ENCODE peak calls at places on chromosomes 11 and 22, in ten cellular contexts. K is CD8-positive, alpha-beta T cell; V is H9; S is aorta; G is GM23248; Z is pancreas; F is CD8-positive, alpha-beta memory T cell; I is PC-3; U is K562; E is A549. Y is an unnamed sample. For H3K4me1, the result is how much of the 10 kb centered on the place peaks cover.

GRCh38 chr11:75325713-75326438 is 25.6 kb downstream of the ARRB1 start:
- DNase-seq in K (peak), V (no peak), S (peak), G (peak), Z (no peak), F (no peak), I (peak), U (peak), E (peak), Y (peak)

GRCh38 chr11:130940706-130941105 is 24.4 kb upstream of the SNX19 start:
- DNase-seq in K (no peak), V (no peak), S (no peak), G (peak), Z (no peak), F (no peak), I (no peak), U (no peak), E (no peak), Y (no peak)

GRCh38 chr22:36497910-36498669 is 8.8 kb downstream of the FOXRED2 start:
- DNase-seq in K (no peak), V (no peak), S (no peak), G (no peak), Z (no peak), F (no peak), I (no peak), U (no peak), E (no peak), Y (no peak)

GRCh38 chr11:117316197-117316961 is at the start of gene BACE1:
- DNase-seq in K (no peak), V (peak), S (peak), G (peak), Z (peak), F (no peak), I (peak), U (no peak), E (peak), Y (peak)

GRCh38 chr22:19103881-19104821 is 18.1 kb downstream of the DGCR2 start:
- DNase-seq in K (no peak), V (no peak), S (no peak), G (peak), Z (peak), F (no peak), I (no peak), U (peak), E (no peak), Y (no peak)

GRCh38 chr11:38330578-38330977 is 1732.5 kb upstream of the RAG2 start:
- DNase-seq in K (no peak), V (no peak), S (no peak), G (no peak), Z (no peak), F (no peak), I (no peak), U (no peak), E (no peak), Y (no peak)

GRCh38 chr22:38850941-38851849 is 7.4 kb upstream of the NPTXR start:
- DNase-seq in K (no peak), V (no peak), S (peak), G (peak), Z (no peak), F (peak), I (peak), U (peak), E (peak), Y (no peak)

GRCh38 chr11:122486793-122487495 is 168.6 kb upstream of the UBASH3B start:
- DNase-seq in K (no peak), V (peak), S (no peak), G (peak), Z (no peak), F (no peak), I (peak), U (no peak), E (peak), Y (no peak)

GRCh38 chr11:125957623-125958330 is 11.9 kb downstream of the VSIG10L2 start:
- DNase-seq in K (no peak), V (no peak), S (no peak), G (no peak), Z (no peak), F (no peak), I (no peak), U (no peak), E (no peak), Y (no peak)

GRCh38 chr11:103798029-103798428 is 238.4 kb upstream of the DDI1 start:
- DNase-seq in K (no peak), V (no peak), S (no peak), G (peak), Z (no peak), F (no peak), I (no peak), U (no peak), E (no peak), Y (no peak)

GRCh38 chr22:40512426-40513136 is 123.9 kb downstream of the MRTFA start:
- DNase-seq in K (no peak), V (no peak), S (no peak), G (peak), Z (no peak), F (no peak), I (peak), U (no peak), E (peak), Y (no peak)

GRCh38 chr11:63681208-63682044 is at the start of gene RTN3:
- DNase-seq in K (peak), V (peak), S (peak), G (peak), Z (peak), F (peak), I (peak), U (peak), E (peak), Y (peak)

GRCh38 chr11:134019500-134019899 is 49.4 kb upstream of the JAM3 start:
- DNase-seq in K (no peak), V (no peak), S (no peak), G (no peak), Z (no peak), F (no peak), I (no peak), U (no peak), E (no peak), Y (no peak)

GRCh38 chr11:10654211-10655150 is 39.1 kb downstream of the IRAG1 start:
- DNase-seq in K (peak), V (no peak), S (no peak), G (peak), Z (no peak), F (no peak), I (peak), U (peak), E (peak), Y (no peak)
- H3K27ac ChIP-seq in K (no peak), V (no peak), S (peak), G (no peak), Z (no peak), F (no peak), I (no peak), U (peak), E (peak), Y (peak)

DNA sequence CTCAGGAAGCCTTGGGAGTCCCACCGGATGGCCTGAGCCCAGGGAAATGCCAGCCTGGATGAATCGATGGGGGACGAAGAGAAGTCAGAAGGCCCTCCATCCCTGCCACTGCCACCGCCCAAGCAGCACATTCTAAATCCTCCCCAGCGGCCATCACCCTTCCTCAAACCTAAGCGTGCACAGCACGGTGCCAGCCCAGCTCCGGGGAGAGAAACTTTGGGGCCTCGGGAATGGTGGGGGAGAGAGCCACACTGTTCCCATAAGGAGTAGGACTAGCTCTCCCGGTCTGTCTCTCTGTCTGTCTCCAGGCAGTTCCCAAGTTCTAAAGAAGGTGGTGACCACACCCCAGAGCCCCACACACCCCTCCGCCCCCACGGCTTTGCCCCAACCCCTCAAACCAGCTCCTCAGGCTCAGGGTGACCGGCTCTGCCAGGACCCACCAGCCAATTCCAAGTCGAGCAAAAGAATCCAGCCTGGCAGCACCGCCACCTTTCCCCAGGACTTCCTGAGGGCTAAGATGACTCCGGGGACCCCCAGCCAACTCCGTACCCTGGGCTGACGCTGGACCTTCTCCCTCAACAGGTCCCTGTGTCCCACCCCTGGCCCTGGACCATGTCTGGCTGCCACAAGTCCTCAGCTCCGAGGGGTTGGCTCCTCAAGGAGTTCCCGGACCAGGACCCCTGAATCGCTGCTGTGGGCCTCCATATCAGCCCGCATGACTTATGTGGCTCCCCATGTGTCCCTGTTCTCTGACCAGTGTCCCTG is 2.7 kb downstream of the AHNAK start:
- DNase-seq in K (no peak), V (no peak), S (peak), G (peak), Z (peak), F (no peak), I (peak), U (no peak), E (no peak), Y (no peak)
- H3K4me1 ChIP-seq in K (half or more), V (under half), S (under half), G (under half), Z (under half), F (half or more), I (half or more), U (half or more), E (half or more), Y (half or more)

GRCh38 chr22:23097412-23098229 is 27.3 kb downstream of the GNAZ start:
- DNase-seq in K (no peak), V (no peak), S (no peak), G (no peak), Z (no peak), F (no peak), I (no peak), U (no peak), E (no peak), Y (no peak)

GRCh38 chr22:23100124-23100801 is 29.9 kb downstream of the GNAZ start:
- DNase-seq in K (no peak), V (no peak), S (no peak), G (no peak), Z (no peak), F (no peak), I (no peak), U (peak), E (no peak), Y (no peak)

GRCh38 chr22:23098718-23099524 is 28.6 kb downstream of the GNAZ start:
- DNase-seq in K (no peak), V (no peak), S (no peak), G (no peak), Z (no peak), F (no peak), I (no peak), U (no peak), E (no peak), Y (no peak)

GRCh38 chr22:23098230-23098705 is 27.9 kb downstream of the GNAZ start:
- DNase-seq in K (no peak), V (no peak), S (no peak), G (no peak), Z (no peak), F (no peak), I (no peak), U (no peak), E (no peak), Y (no peak)

DNA sequence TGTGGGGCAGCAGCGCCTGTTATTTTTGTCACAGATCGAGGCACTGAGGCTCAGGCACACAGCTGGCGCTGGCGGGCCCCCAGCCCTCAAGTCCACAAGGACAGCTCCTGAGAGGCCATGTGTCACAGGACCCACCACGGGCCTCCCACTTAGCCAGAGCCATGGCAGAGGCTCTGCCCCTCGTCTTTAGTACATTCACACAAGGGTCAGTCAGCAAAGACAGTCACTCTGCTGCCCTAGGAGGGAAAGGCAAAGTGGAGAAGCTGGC is 29.1 kb downstream of the GNAZ start:
- DNase-seq in K (no peak), V (no peak), S (no peak), G (no peak), Z (no peak), F (no peak), I (no peak), U (no peak), E (no peak), Y (no peak)
- H3K27ac ChIP-seq in K (no peak), V (no peak), S (no peak), G (no peak), Z (peak), F (no peak), I (no peak), U (no peak), E (no peak), Y (no peak)

GRCh38 chr22:30043181-30043580 is 37.1 kb upstream of the HORMAD2 start:
- DNase-seq in K (no peak), V (no peak), S (no peak), G (no peak), Z (no peak), F (no peak), I (no peak), U (no peak), E (no peak), Y (no peak)

GRCh38 chr22:30041475-30041874 is 38.8 kb upstream of the HORMAD2 start:
- DNase-seq in K (no peak), V (no peak), S (no peak), G (no peak), Z (no peak), F (no peak), I (no peak), U (no peak), E (no peak), Y (no peak)

GRCh38 chr22:30038219-30038618 is 42.0 kb upstream of the HORMAD2 start:
- DNase-seq in K (no peak), V (no peak), S (no peak), G (peak), Z (no peak), F (no peak), I (peak), U (no peak), E (peak), Y (no peak)

GRCh38 chr22:30041881-30042280 is 38.4 kb upstream of the HORMAD2 start:
- DNase-seq in K (no peak), V (no peak), S (no peak), G (no peak), Z (no peak), F (no peak), I (no peak), U (no peak), E (no peak), Y (no peak)

DNA sequence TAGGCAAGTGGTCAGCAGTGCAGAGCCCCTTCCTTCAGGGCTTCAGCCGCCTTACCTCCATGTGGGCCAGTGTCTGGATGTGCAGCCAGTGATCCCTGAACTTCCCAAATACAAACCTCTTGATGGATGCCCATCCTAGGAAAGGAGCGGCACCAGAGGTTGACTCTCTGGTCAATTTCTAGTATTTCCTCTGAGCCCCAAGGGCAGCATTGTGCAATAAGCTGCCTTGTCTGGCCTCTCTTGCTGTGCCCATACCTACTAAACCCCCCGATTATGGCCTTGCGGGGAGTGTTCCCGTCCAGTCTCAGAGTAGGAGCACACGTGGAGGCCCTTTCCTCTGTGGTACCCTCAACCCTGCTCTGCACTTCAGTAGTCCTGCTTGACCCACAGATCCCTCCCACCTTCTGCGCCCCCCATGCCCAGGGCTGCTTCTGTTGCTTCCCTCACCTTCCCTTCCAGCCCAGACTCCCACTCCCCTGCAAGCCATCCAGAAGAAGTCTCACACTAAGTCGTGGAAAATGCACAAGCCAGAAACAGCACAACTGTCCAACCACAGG is 39.7 kb upstream of the HORMAD2 start:
- DNase-seq in K (no peak), V (no peak), S (no peak), G (no peak), Z (no peak), F (no peak), I (no peak), U (no peak), E (no peak), Y (no peak)
- H3K4me1 ChIP-seq in K (under half), V (under half), S (under half), G (under half), Z (under half), F (under half), I (under half), U (under half), E (under half), Y (under half)